ENCODE peak calls at places on chromosome 7, in four cellular contexts. One of them, this sample, is unnamed.

GRCh38 chr7:2968176-2968575 is 75.5 kb downstream of the CARD11 start:
- DNase-seq in AG10803: no peak
- DNase-seq in fibroblast of the aortic adventitia: no peak
- DNase-seq in GM20000: no peak
- DNase-seq in this sample: no peak

GRCh38 chr7:149196151-149196704 is 882 bp downstream of the ZNF282 start:
- DNase-seq in AG10803: no peak
- DNase-seq in fibroblast of the aortic adventitia: no peak
- DNase-seq in GM20000: peak
- DNase-seq in this sample: no peak

GRCh38 chr7:72345208-72345727 is 66.9 kb downstream of the CALN1 start:
- DNase-seq in AG10803: no peak
- DNase-seq in fibroblast of the aortic adventitia: no peak
- DNase-seq in GM20000: no peak
- DNase-seq in this sample: no peak

GRCh38 chr7:47100815-47101435 is 481.0 kb downstream of the TNS3 start:
- DNase-seq in AG10803: peak
- DNase-seq in fibroblast of the aortic adventitia: peak
- DNase-seq in GM20000: no peak
- DNase-seq in this sample: no peak

GRCh38 chr7:148230341-148230740 is 360.2 kb upstream of the C7orf33 start:
- DNase-seq in AG10803: no peak
- DNase-seq in fibroblast of the aortic adventitia: no peak
- DNase-seq in GM20000: no peak
- DNase-seq in this sample: no peak

GRCh38 chr7:143245123-143245522 is 18.1 kb upstream of the GSTK1 start:
- DNase-seq in AG10803: peak
- DNase-seq in fibroblast of the aortic adventitia: peak
- DNase-seq in GM20000: no peak
- DNase-seq in this sample: no peak

GRCh38 chr7:120944826-120945562 is 5.6 kb upstream of the ING3 start:
- DNase-seq in AG10803: no peak
- DNase-seq in fibroblast of the aortic adventitia: no peak
- DNase-seq in GM20000: no peak
- DNase-seq in this sample: no peak

GRCh38 chr7:51316666-51317581 is at the start of gene COBL:
- DNase-seq in AG10803: no peak
- DNase-seq in fibroblast of the aortic adventitia: no peak
- DNase-seq in GM20000: peak
- DNase-seq in this sample: no peak

GRCh38 chr7:122413339-122413738 is 108.8 kb upstream of the FEZF1 start:
- DNase-seq in AG10803: no peak
- DNase-seq in fibroblast of the aortic adventitia: no peak
- DNase-seq in GM20000: no peak
- DNase-seq in this sample: no peak

GRCh38 chr7:34832020-34832419 is 174.0 kb downstream of the NPSR1 start:
- DNase-seq in AG10803: no peak
- DNase-seq in fibroblast of the aortic adventitia: no peak
- DNase-seq in GM20000: no peak
- DNase-seq in this sample: no peak

GRCh38 chr7:108455524-108455832 is 758 bp downstream of the NRCAM start:
- DNase-seq in AG10803: no peak
- DNase-seq in fibroblast of the aortic adventitia: no peak
- DNase-seq in GM20000: peak
- DNase-seq in this sample: no peak

GRCh38 chr7:34011711-34012110 is 106.4 kb downstream of the BMPER start:
- DNase-seq in AG10803: peak
- DNase-seq in fibroblast of the aortic adventitia: peak
- DNase-seq in GM20000: no peak
- DNase-seq in this sample: no peak

GRCh38 chr7:20407585-20408466 is 77.1 kb downstream of the ITGB8 start:
- DNase-seq in AG10803: peak
- DNase-seq in fibroblast of the aortic adventitia: peak
- DNase-seq in GM20000: no peak
- DNase-seq in this sample: no peak

GRCh38 chr7:133253522-133253882 is 624 bp downstream of the EXOC4 start:
- DNase-seq in AG10803: peak
- DNase-seq in fibroblast of the aortic adventitia: peak
- DNase-seq in GM20000: no peak
- DNase-seq in this sample: no peak

GRCh38 chr7:152527610-152528032 is 91.8 kb upstream of the KMT2C start:
- DNase-seq in AG10803: peak
- DNase-seq in fibroblast of the aortic adventitia: peak
- DNase-seq in GM20000: no peak
- DNase-seq in this sample: no peak

GRCh38 chr7:94449151-94449725 is 54.5 kb downstream of the COL1A2 start:
- DNase-seq in AG10803: peak
- DNase-seq in fibroblast of the aortic adventitia: peak
- DNase-seq in GM20000: peak
- DNase-seq in this sample: no peak
- TF ChIP-seq CTCF in AG10803: peak
- TF ChIP-seq CTCF in fibroblast of the aortic adventitia: peak
- TF ChIP-seq CTCF in GM20000: no peak
- TF ChIP-seq CTCF in this sample: peak

DNA sequence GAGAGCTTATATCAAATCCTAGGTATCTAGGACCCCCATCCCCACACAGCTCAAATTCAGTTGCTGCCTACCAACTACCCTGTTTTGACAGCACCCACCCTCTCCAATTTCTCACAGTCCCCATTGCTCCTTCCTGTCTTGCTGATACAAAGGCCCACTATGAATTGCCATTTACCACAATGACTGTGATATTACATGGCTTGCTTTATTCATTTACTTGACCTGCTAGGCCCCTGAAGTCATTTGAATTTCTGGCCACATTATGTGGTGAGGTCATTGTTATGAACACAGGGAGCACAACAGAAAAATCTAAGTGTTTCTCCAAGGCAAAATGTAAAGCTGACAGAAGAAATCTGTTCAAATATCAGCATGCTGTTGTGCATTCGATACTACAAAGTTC is 101.4 kb downstream of the PPP1R17 start:
- DNase-seq in AG10803: no peak
- DNase-seq in fibroblast of the aortic adventitia: no peak
- DNase-seq in GM20000: no peak
- DNase-seq in this sample: no peak
- TF ChIP-seq CTCF in AG10803: no peak
- TF ChIP-seq CTCF in fibroblast of the aortic adventitia: no peak
- TF ChIP-seq CTCF in GM20000: no peak
- TF ChIP-seq CTCF in this sample: no peak

DNA sequence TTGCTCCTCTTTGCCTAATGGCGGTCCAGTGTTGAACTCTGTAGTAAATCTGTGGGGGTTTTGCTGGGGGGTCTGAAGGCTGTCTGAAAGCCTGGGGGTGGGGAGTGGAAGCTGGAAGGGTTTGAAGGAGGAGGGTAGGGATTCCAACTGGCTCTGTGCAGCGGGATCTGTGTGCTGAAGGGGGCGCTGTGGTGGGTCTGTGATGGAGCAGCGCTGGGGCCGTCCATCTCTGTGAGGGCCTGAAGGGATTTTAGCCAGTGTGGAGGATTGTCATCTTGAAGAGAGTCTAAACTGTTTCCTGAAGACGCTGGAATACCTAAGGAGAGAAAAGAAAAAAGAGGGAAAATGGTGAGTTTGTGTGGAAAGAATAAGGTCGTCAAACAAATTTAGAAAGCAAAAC is 129.2 kb downstream of the STRA8 start:
- DNase-seq in AG10803: no peak
- DNase-seq in fibroblast of the aortic adventitia: no peak
- DNase-seq in GM20000: no peak
- DNase-seq in this sample: no peak
- TF ChIP-seq CTCF in AG10803: no peak
- TF ChIP-seq CTCF in fibroblast of the aortic adventitia: peak
- TF ChIP-seq CTCF in GM20000: no peak
- TF ChIP-seq CTCF in this sample: no peak

GRCh38 chr7:49243521-49243920 is 319.2 kb downstream of the CDC14C start:
- DNase-seq in AG10803: no peak
- DNase-seq in fibroblast of the aortic adventitia: no peak
- DNase-seq in GM20000: no peak
- DNase-seq in this sample: no peak
- TF ChIP-seq CTCF in AG10803: no peak
- TF ChIP-seq CTCF in fibroblast of the aortic adventitia: no peak
- TF ChIP-seq CTCF in GM20000: no peak
- TF ChIP-seq CTCF in this sample: no peak

GRCh38 chr7:151245360-151246160 is 2.9 kb downstream of the SMARCD3 start:
- DNase-seq in AG10803: no peak
- DNase-seq in fibroblast of the aortic adventitia: no peak
- DNase-seq in GM20000: peak
- DNase-seq in this sample: no peak
- TF ChIP-seq CTCF in AG10803: peak
- TF ChIP-seq CTCF in fibroblast of the aortic adventitia: peak
- TF ChIP-seq CTCF in GM20000: peak
- TF ChIP-seq CTCF in this sample: peak

DNA sequence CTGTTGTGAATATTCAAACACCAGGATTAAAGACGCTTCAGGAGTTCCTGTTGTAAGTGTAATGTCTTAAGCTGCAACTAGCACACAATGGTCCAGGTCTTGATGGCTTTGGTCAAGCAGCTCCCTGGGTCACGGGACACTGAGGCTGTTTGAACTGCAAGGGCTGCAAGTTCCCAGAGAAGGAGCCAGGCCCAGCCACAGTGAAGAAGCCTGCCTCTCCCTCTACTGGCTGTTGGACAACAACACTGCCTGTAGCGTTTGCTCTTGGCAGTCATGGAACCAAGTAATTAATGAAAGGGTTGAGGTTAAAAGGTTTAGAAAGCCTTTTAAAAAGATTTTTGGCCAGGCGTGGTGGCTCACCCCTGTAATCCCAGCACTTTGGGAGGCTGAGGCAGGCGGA is 31.9 kb upstream of the GUSB start:
- DNase-seq in AG10803: peak
- DNase-seq in fibroblast of the aortic adventitia: peak
- DNase-seq in GM20000: no peak
- DNase-seq in this sample: no peak
- TF ChIP-seq CTCF in AG10803: peak
- TF ChIP-seq CTCF in fibroblast of the aortic adventitia: peak
- TF ChIP-seq CTCF in GM20000: no peak
- TF ChIP-seq CTCF in this sample: peak

DNA sequence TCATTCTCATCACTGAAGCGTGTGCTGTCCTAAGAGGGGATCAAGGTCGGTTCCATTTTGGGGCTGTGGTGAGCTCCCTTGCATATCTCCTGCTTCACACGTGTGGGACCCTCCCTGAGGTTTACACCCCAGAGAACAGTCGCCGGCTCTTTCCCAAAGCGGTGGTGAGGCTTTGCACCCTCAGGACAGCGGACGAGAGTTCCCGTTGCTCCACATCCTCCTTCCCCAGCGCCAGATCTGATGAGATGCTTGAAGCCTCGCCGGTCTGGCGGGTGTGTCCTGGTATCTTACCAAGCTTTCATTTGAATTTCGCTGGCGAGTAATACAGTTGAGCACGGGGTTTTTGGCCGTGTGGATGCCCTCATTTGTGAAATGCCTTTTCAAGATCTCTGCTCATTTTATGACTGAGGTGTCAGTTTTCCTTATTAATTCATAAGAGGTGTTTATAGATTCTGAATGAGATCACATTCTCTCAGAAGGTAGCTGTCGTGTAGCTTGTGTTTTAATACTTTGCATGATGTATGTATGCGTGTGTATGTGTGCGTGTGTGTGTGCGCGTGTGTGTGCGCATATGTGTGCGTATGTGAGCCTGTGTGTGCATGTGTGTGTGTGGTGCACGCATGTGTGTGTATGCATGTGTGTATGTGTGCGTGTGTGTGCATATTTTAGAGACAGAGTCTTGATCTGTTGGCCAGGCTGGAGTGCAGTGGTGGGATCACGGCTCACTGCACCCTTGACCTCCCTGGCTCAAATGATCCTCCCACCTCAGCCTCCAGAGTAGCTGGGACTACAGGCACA is 30.7 kb downstream of the ELFN1 start:
- DNase-seq in AG10803: no peak
- DNase-seq in fibroblast of the aortic adventitia: no peak
- DNase-seq in GM20000: no peak
- DNase-seq in this sample: no peak
- TF ChIP-seq CTCF in AG10803: no peak
- TF ChIP-seq CTCF in fibroblast of the aortic adventitia: no peak
- TF ChIP-seq CTCF in GM20000: no peak
- TF ChIP-seq CTCF in this sample: no peak

GRCh38 chr7:158526531-158526930 is 61.1 kb downstream of the PTPRN2 start:
- DNase-seq in AG10803: no peak
- DNase-seq in fibroblast of the aortic adventitia: no peak
- DNase-seq in GM20000: no peak
- DNase-seq in this sample: no peak

GRCh38 chr7:158524749-158525635 is 62.6 kb downstream of the PTPRN2 start:
- DNase-seq in AG10803: no peak
- DNase-seq in fibroblast of the aortic adventitia: no peak
- DNase-seq in GM20000: no peak
- DNase-seq in this sample: no peak

GRCh38 chr7:158527038-158527437 is 60.6 kb downstream of the PTPRN2 start:
- DNase-seq in AG10803: no peak
- DNase-seq in fibroblast of the aortic adventitia: no peak
- DNase-seq in GM20000: no peak
- DNase-seq in this sample: no peak

GRCh38 chr7:158527495-158527894 is 60.1 kb downstream of the PTPRN2 start:
- DNase-seq in AG10803: no peak
- DNase-seq in fibroblast of the aortic adventitia: no peak
- DNase-seq in GM20000: no peak
- DNase-seq in this sample: no peak

DNA sequence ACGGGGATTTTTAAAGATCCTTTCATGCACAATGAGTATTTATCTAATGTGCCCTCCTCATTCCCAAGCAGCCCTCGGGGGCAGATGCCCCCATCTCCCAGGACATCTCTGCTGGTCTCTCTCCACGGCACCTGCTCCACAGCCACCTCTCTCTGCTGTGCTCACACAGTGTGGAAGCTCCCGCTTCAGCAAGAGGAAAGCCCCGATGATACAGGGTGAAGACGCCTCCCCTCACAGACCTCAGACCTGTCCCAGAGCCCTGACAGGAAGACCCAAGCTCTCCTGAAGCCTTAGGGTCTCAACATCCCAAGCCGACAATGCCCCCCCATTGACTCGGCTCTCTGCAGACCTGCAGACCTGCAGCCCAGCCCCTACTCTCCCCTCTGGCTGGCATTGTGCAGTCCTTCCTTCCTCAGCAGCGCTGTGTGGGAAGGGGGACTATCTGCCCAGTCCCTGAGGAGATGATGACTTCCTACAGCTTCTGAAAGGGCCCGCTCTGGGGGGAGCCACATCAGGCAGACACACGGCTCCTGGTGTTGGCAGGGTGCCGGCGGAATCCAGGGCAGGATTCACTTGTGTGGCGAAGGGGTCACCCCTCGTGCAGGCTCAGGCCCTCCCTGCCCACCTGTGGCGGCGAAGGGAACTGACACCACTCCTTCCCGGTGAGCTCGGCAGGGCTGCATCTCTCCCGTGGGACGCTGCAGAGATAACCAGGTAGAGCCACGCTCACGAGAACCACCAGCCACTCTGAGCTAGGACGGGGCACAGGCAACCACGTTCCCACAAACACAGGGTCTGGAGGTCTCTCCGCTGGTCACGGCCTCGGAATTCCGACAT is 61.8 kb downstream of the PTPRN2 start:
- DNase-seq in AG10803: no peak
- DNase-seq in fibroblast of the aortic adventitia: no peak
- DNase-seq in GM20000: no peak
- DNase-seq in this sample: no peak
- TF ChIP-seq CTCF in AG10803: no peak
- TF ChIP-seq CTCF in fibroblast of the aortic adventitia: no peak
- TF ChIP-seq CTCF in GM20000: no peak
- TF ChIP-seq CTCF in this sample: no peak

This sample was measured in GM12864.